ENCODE peak calls at places on chromosomes 16 and 17, in nine cellular contexts. One of them, this sample, is unnamed.

GRCh38 chr17:51184124-51184523 is 17.9 kb downstream of the NME2 start:
- DNase-seq in posterior cingulate gyrus: no peak
- DNase-seq in adrenal gland: no peak
- DNase-seq in stimulated activated CD4-positive, alpha-beta T cell treated with anti-CD3 and anti-CD28 coated beads, Interleukin-1b, Interleukin-23, amount 100 ng/mL, for 1 hour: no peak
- DNase-seq in neural progenitor cell: no peak
- DNase-seq in colonic mucosa: no peak
- DNase-seq in AML-193: no peak
- DNase-seq in activated CD4-positive, alpha-beta T cell treated with anti-CD3 and anti-CD28 coated beads, Interleukin-2, amount 50 U/mL, for 1 hour: no peak
- DNase-seq in T-helper 2 cell: no peak
- DNase-seq in this sample: no peak

GRCh38 chr17:58264407-58265103 is 16.2 kb downstream of the MPO start:
- DNase-seq in adrenal gland: peak
- DNase-seq in T-helper 2 cell: no peak
- DNase-seq in AML-193: no peak
- DNase-seq in activated CD4-positive, alpha-beta T cell treated with anti-CD3 and anti-CD28 coated beads, Interleukin-2, amount 50 U/mL, for 1 hour: no peak
- DNase-seq in colonic mucosa: peak
- DNase-seq in stimulated activated CD4-positive, alpha-beta T cell treated with anti-CD3 and anti-CD28 coated beads, Interleukin-1b, Interleukin-23, amount 100 ng/mL, for 1 hour: no peak
- DNase-seq in posterior cingulate gyrus: no peak
- DNase-seq in neural progenitor cell: no peak
- DNase-seq in this sample: no peak

GRCh38 chr16:2825049-2825742 is 4.9 kb upstream of the ZG16B start:
- DNase-seq in T-helper 2 cell: no peak
- DNase-seq in activated CD4-positive, alpha-beta T cell treated with anti-CD3 and anti-CD28 coated beads, Interleukin-2, amount 50 U/mL, for 1 hour: no peak
- DNase-seq in posterior cingulate gyrus: no peak
- DNase-seq in adrenal gland: no peak
- DNase-seq in neural progenitor cell: no peak
- DNase-seq in colonic mucosa: no peak
- DNase-seq in stimulated activated CD4-positive, alpha-beta T cell treated with anti-CD3 and anti-CD28 coated beads, Interleukin-1b, Interleukin-23, amount 100 ng/mL, for 1 hour: no peak
- DNase-seq in AML-193: no peak
- DNase-seq in this sample: no peak

GRCh38 chr17:38464723-38465419 is 36.6 kb downstream of the ARHGAP23 start:
- DNase-seq in stimulated activated CD4-positive, alpha-beta T cell treated with anti-CD3 and anti-CD28 coated beads, Interleukin-1b, Interleukin-23, amount 100 ng/mL, for 1 hour: no peak
- DNase-seq in adrenal gland: peak
- DNase-seq in posterior cingulate gyrus: peak
- DNase-seq in activated CD4-positive, alpha-beta T cell treated with anti-CD3 and anti-CD28 coated beads, Interleukin-2, amount 50 U/mL, for 1 hour: no peak
- DNase-seq in colonic mucosa: peak
- DNase-seq in AML-193: no peak
- DNase-seq in T-helper 2 cell: no peak
- DNase-seq in neural progenitor cell: peak
- DNase-seq in this sample: no peak

GRCh38 chr17:7184091-7184488 is 4.9 kb upstream of the ASGR1 start:
- DNase-seq in neural progenitor cell: no peak
- DNase-seq in stimulated activated CD4-positive, alpha-beta T cell treated with anti-CD3 and anti-CD28 coated beads, Interleukin-1b, Interleukin-23, amount 100 ng/mL, for 1 hour: no peak
- DNase-seq in colonic mucosa: peak
- DNase-seq in activated CD4-positive, alpha-beta T cell treated with anti-CD3 and anti-CD28 coated beads, Interleukin-2, amount 50 U/mL, for 1 hour: no peak
- DNase-seq in adrenal gland: peak
- DNase-seq in posterior cingulate gyrus: no peak
- DNase-seq in AML-193: no peak
- DNase-seq in T-helper 2 cell: no peak
- DNase-seq in this sample: no peak

GRCh38 chr16:85029413-85029794 is 1.8 kb downstream of the KIAA0513 start:
- DNase-seq in adrenal gland: peak
- DNase-seq in posterior cingulate gyrus: no peak
- DNase-seq in AML-193: peak
- DNase-seq in neural progenitor cell: no peak
- DNase-seq in stimulated activated CD4-positive, alpha-beta T cell treated with anti-CD3 and anti-CD28 coated beads, Interleukin-1b, Interleukin-23, amount 100 ng/mL, for 1 hour: peak
- DNase-seq in colonic mucosa: no peak
- DNase-seq in activated CD4-positive, alpha-beta T cell treated with anti-CD3 and anti-CD28 coated beads, Interleukin-2, amount 50 U/mL, for 1 hour: peak
- DNase-seq in T-helper 2 cell: peak
- DNase-seq in this sample: no peak

GRCh38 chr17:41369023-41369422 is 590 bp downstream of the KRT33B start:
- DNase-seq in stimulated activated CD4-positive, alpha-beta T cell treated with anti-CD3 and anti-CD28 coated beads, Interleukin-1b, Interleukin-23, amount 100 ng/mL, for 1 hour: no peak
- DNase-seq in activated CD4-positive, alpha-beta T cell treated with anti-CD3 and anti-CD28 coated beads, Interleukin-2, amount 50 U/mL, for 1 hour: no peak
- DNase-seq in neural progenitor cell: no peak
- DNase-seq in colonic mucosa: no peak
- DNase-seq in adrenal gland: no peak
- DNase-seq in AML-193: no peak
- DNase-seq in posterior cingulate gyrus: no peak
- DNase-seq in T-helper 2 cell: no peak
- DNase-seq in this sample: no peak

GRCh38 chr17:29136998-29137730 is 43.0 kb downstream of the MYO18A start:
- DNase-seq in T-helper 2 cell: no peak
- DNase-seq in AML-193: no peak
- DNase-seq in colonic mucosa: no peak
- DNase-seq in posterior cingulate gyrus: no peak
- DNase-seq in adrenal gland: no peak
- DNase-seq in neural progenitor cell: no peak
- DNase-seq in activated CD4-positive, alpha-beta T cell treated with anti-CD3 and anti-CD28 coated beads, Interleukin-2, amount 50 U/mL, for 1 hour: no peak
- DNase-seq in stimulated activated CD4-positive, alpha-beta T cell treated with anti-CD3 and anti-CD28 coated beads, Interleukin-1b, Interleukin-23, amount 100 ng/mL, for 1 hour: no peak
- DNase-seq in this sample: no peak

GRCh38 chr17:40615295-40615988 is 32.2 kb downstream of the SMARCE1 start:
- DNase-seq in activated CD4-positive, alpha-beta T cell treated with anti-CD3 and anti-CD28 coated beads, Interleukin-2, amount 50 U/mL, for 1 hour: peak
- DNase-seq in colonic mucosa: peak
- DNase-seq in posterior cingulate gyrus: peak
- DNase-seq in T-helper 2 cell: no peak
- DNase-seq in stimulated activated CD4-positive, alpha-beta T cell treated with anti-CD3 and anti-CD28 coated beads, Interleukin-1b, Interleukin-23, amount 100 ng/mL, for 1 hour: no peak
- DNase-seq in neural progenitor cell: peak
- DNase-seq in AML-193: no peak
- DNase-seq in adrenal gland: peak
- DNase-seq in this sample: peak